ENCODE peak calls at places on chromosomes 3 and 15, in six cellular contexts. T is HuH-7; L is central memory CD4-positive, alpha-beta T cell; W is left ventricle myocardium inferior; U is GM03348; N is heart right ventricle. A is an unnamed sample.

GRCh38 chr3:151135548-151136337 is 50.3 kb downstream of the MED12L start:
- DNase-seq in L (peak), W (no peak), T (no peak), U (no peak), N (no peak), A (no peak)

GRCh38 chr15:70508561-70509281 is 254.6 kb downstream of the UACA start:
- DNase-seq in W (no peak), N (no peak), L (no peak), U (peak), T (peak), A (no peak)

GRCh38 chr3:108548304-108548703 is 37.9 kb upstream of the MYH15 start:
- DNase-seq in N (no peak), L (no peak), T (no peak), U (peak), W (no peak), A (no peak)

GRCh38 chr3:104273046-104273649 is 1093.6 kb upstream of the ALCAM start:
- DNase-seq in T (no peak), U (peak), N (no peak), L (no peak), W (no peak), A (peak)

GRCh38 chr15:101068961-101069734 is 150.0 kb downstream of the LRRK1 start:
- DNase-seq in W (no peak), U (no peak), L (no peak), N (no peak), T (peak), A (peak)

GRCh38 chr3:151037746-151038145 is 47.7 kb upstream of the MED12L start:
- DNase-seq in N (peak), U (peak), T (no peak), L (no peak), W (peak), A (no peak)

GRCh38 chr15:50251638-50252182 is 13.8 kb downstream of the HDC start:
- DNase-seq in N (no peak), L (no peak), U (no peak), W (no peak), T (no peak), A (no peak)

GRCh38 chr3:176935524-176935923 is 261.8 kb downstream of the TBL1XR1 start:
- DNase-seq in W (no peak), N (no peak), T (no peak), U (no peak), L (no peak), A (no peak)

GRCh38 chr3:120622870-120623718 is 27.0 kb downstream of the NDUFB4 start:
- DNase-seq in N (no peak), T (no peak), W (no peak), U (peak), L (no peak), A (no peak)

GRCh38 chr15:51751687-51752683 is 588 bp downstream of the TMOD2 start:
- DNase-seq in T (peak), L (no peak), U (peak), N (peak), W (peak), A (peak)

GRCh38 chr3:160564205-160564922 is 1.0 kb downstream of the KPNA4 start:
- DNase-seq in T (no peak), W (no peak), L (peak), N (no peak), U (no peak), A (no peak)

GRCh38 chr3:143640774-143641173 is 207.5 kb downstream of the SLC9A9 start:
- DNase-seq in T (no peak), L (no peak), W (no peak), N (no peak), U (no peak), A (no peak)

GRCh38 chr3:131658771-131659170 is 156.0 kb upstream of the MRPL3 start:
- DNase-seq in W (no peak), L (no peak), U (no peak), N (no peak), T (no peak), A (no peak)

GRCh38 chr15:58952751-58953150 is 19.3 kb upstream of the SLTM start:
- DNase-seq in L (no peak), N (no peak), W (no peak), U (no peak), T (no peak), A (no peak)

GRCh38 chr3:72246685-72247084 is 461.7 kb upstream of the PROK2 start:
- DNase-seq in T (no peak), N (peak), W (peak), U (no peak), L (no peak), A (no peak)

GRCh38 chr15:95446854-95447253 is 883.6 kb upstream of the NR2F2 start:
- DNase-seq in L (peak), U (no peak), N (no peak), W (no peak), T (no peak), A (no peak)

GRCh38 chr3:187929115-187929828 is 184.0 kb upstream of the BCL6 start:
- DNase-seq in L (no peak), U (no peak), N (no peak), T (no peak), W (no peak), A (no peak)

GRCh38 chr3:110526732-110527727 is 544.6 kb upstream of the NECTIN3 start:
- DNase-seq in T (no peak), L (no peak), W (no peak), U (peak), N (no peak), A (peak)

GRCh38 chr3:31011383-31011782 is 116.9 kb upstream of the GADL1 start:
- DNase-seq in L (no peak), T (no peak), U (no peak), N (no peak), W (no peak), A (no peak)

GRCh38 chr3:17023006-17023664 is 138.4 kb downstream of the PLCL2 start:
- DNase-seq in W (no peak), N (no peak), L (peak), T (no peak), U (no peak), A (no peak)

GRCh38 chr15:43912991-43913927 is 86.5 kb downstream of the WDR76 start:
- DNase-seq in L (no peak), W (no peak), T (no peak), N (no peak), U (peak), A (no peak)

GRCh38 chr3:157464283-157464682 is 27.6 kb downstream of the PTX3 start:
- DNase-seq in U (no peak), L (no peak), T (no peak), W (no peak), N (no peak), A (no peak)

GRCh38 chr3:196554205-196554604 is 14.1 kb downstream of the WDR53 start:
- DNase-seq in L (no peak), N (no peak), U (no peak), T (no peak), W (no peak), A (no peak)

GRCh38 chr3:129005526-129006303 is 4.6 kb downstream of the EFCC1 start:
- DNase-seq in L (no peak), U (peak), N (peak), T (no peak), W (peak), A (no peak)

GRCh38 chr15:58369261-58369699 is 62.5 kb upstream of the LIPC start:
- DNase-seq in L (peak), U (no peak), N (no peak), W (no peak), T (no peak), A (no peak)

GRCh38 chr3:24192004-24192403 is 246.9 kb downstream of the NR1D2 start:
- DNase-seq in T (no peak), W (no peak), N (no peak), U (no peak), L (no peak), A (no peak)

GRCh38 chr3:53750253-53751210 is 95.7 kb downstream of the CHDH start:
- DNase-seq in T (no peak), N (no peak), U (no peak), L (no peak), W (peak), A (no peak)

GRCh38 chr3:168659015-168659414 is 563.3 kb upstream of the GOLIM4 start:
- DNase-seq in U (no peak), T (no peak), L (no peak), N (no peak), W (no peak), A (no peak)

GRCh38 chr3:111284485-111285187 is 213.0 kb downstream of the NECTIN3 start:
- DNase-seq in W (no peak), L (no peak), N (no peak), U (no peak), T (no peak), A (no peak)

GRCh38 chr15:83090465-83090864 is 17.0 kb upstream of the TM6SF1 start:
- DNase-seq in N (no peak), L (no peak), T (no peak), W (no peak), U (no peak), A (no peak)

GRCh38 chr15:81410318-81410753 is 36.3 kb upstream of the TMC3 start:
- DNase-seq in W (peak), T (peak), U (peak), L (peak), N (peak), A (peak)

A was measured in HAP-1.